ENCODE peak calls at places on chromosomes 11 and 22, in six cellular contexts. One of them, this sample, is unnamed. For H3K4me1 and H3K9me3, the result is how much of the 10 kb centered on the place peaks cover.

GRCh38 chr11:118318112-118319030 is 13.8 kb downstream of the CD3E start:
- DNase-seq in adrenal gland: no peak
- DNase-seq in transverse colon: no peak
- DNase-seq in GM23248: no peak
- DNase-seq in cardiac muscle cell: no peak
- DNase-seq in A549: no peak
- DNase-seq in this sample: no peak

GRCh38 chr22:24067587-24068376 is 56.7 kb downstream of the CABIN1 start:
- DNase-seq in GM23248: no peak
- DNase-seq in cardiac muscle cell: no peak
- DNase-seq in A549: no peak
- DNase-seq in transverse colon: peak
- DNase-seq in adrenal gland: no peak
- DNase-seq in this sample: no peak

GRCh38 chr22:33382427-33382826 is 324.2 kb upstream of the SYN3 start:
- DNase-seq in A549: peak
- DNase-seq in GM23248: no peak
- DNase-seq in adrenal gland: no peak
- DNase-seq in transverse colon: no peak
- DNase-seq in cardiac muscle cell: no peak
- DNase-seq in this sample: no peak

GRCh38 chr11:122874991-122875390 is 7.6 kb upstream of the JHY start:
- DNase-seq in GM23248: peak
- DNase-seq in A549: no peak
- DNase-seq in adrenal gland: no peak
- DNase-seq in transverse colon: no peak
- DNase-seq in cardiac muscle cell: no peak
- DNase-seq in this sample: no peak

GRCh38 chr11:96098511-96099241 is 174.8 kb upstream of the MTMR2 start:
- DNase-seq in GM23248: peak
- DNase-seq in adrenal gland: no peak
- DNase-seq in A549: no peak
- DNase-seq in transverse colon: no peak
- DNase-seq in cardiac muscle cell: peak
- DNase-seq in this sample: no peak

GRCh38 chr22:27405672-27406388 is 395.7 kb downstream of the MN1 start:
- DNase-seq in A549: peak
- DNase-seq in adrenal gland: peak
- DNase-seq in GM23248: peak
- DNase-seq in cardiac muscle cell: peak
- DNase-seq in transverse colon: peak
- DNase-seq in this sample: peak

GRCh38 chr11:115522302-115522701 is 18.1 kb upstream of the CADM1 start:
- DNase-seq in GM23248: no peak
- DNase-seq in transverse colon: no peak
- DNase-seq in A549: no peak
- DNase-seq in cardiac muscle cell: no peak
- DNase-seq in adrenal gland: no peak
- DNase-seq in this sample: no peak

GRCh38 chr11:93552874-93553273 is 9.7 kb upstream of the SMCO4 start:
- DNase-seq in transverse colon: no peak
- DNase-seq in adrenal gland: no peak
- DNase-seq in cardiac muscle cell: no peak
- DNase-seq in GM23248: no peak
- DNase-seq in A549: no peak
- DNase-seq in this sample: no peak

GRCh38 chr11:97703815-97704214 is 1314.0 kb downstream of the JRKL start:
- DNase-seq in cardiac muscle cell: peak
- DNase-seq in transverse colon: no peak
- DNase-seq in GM23248: no peak
- DNase-seq in adrenal gland: no peak
- DNase-seq in A549: no peak
- DNase-seq in this sample: no peak

GRCh38 chr11:65639623-65640482 is 2.0 kb downstream of the SIPA1 start:
- DNase-seq in cardiac muscle cell: no peak
- DNase-seq in adrenal gland: peak
- DNase-seq in A549: no peak
- DNase-seq in transverse colon: peak
- DNase-seq in GM23248: no peak
- DNase-seq in this sample: peak

GRCh38 chr11:2311456-2312201 is 9.8 kb downstream of the TSPAN32 start:
- DNase-seq in cardiac muscle cell: no peak
- DNase-seq in GM23248: no peak
- DNase-seq in A549: no peak
- DNase-seq in transverse colon: no peak
- DNase-seq in adrenal gland: no peak
- DNase-seq in this sample: no peak

GRCh38 chr22:46362221-46362933 is 26.9 kb downstream of the TRMU start:
- DNase-seq in adrenal gland: no peak
- DNase-seq in A549: no peak
- DNase-seq in cardiac muscle cell: peak
- DNase-seq in transverse colon: peak
- DNase-seq in GM23248: no peak
- DNase-seq in this sample: no peak

GRCh38 chr22:41966607-41967240 is 2.5 kb upstream of the SEPTIN3 start:
- DNase-seq in transverse colon: peak
- DNase-seq in adrenal gland: peak
- DNase-seq in A549: peak
- DNase-seq in GM23248: peak
- DNase-seq in cardiac muscle cell: peak
- DNase-seq in this sample: peak

GRCh38 chr22:41963453-41964105 is 5.7 kb upstream of the SEPTIN3 start:
- DNase-seq in cardiac muscle cell: peak
- DNase-seq in adrenal gland: no peak
- DNase-seq in A549: no peak
- DNase-seq in transverse colon: no peak
- DNase-seq in GM23248: no peak
- DNase-seq in this sample: no peak

GRCh38 chr22:41968601-41969000 is 642 bp upstream of the SEPTIN3 start:
- DNase-seq in A549: no peak
- DNase-seq in transverse colon: peak
- DNase-seq in adrenal gland: no peak
- DNase-seq in GM23248: no peak
- DNase-seq in cardiac muscle cell: peak
- DNase-seq in this sample: no peak

GRCh38 chr22:41966225-41966606 is 3.0 kb upstream of the SEPTIN3 start:
- DNase-seq in cardiac muscle cell: no peak
- DNase-seq in GM23248: no peak
- DNase-seq in A549: no peak
- DNase-seq in transverse colon: no peak
- DNase-seq in adrenal gland: no peak
- DNase-seq in this sample: no peak

GRCh38 chr22:41964106-41964494 is 5.1 kb upstream of the SEPTIN3 start:
- DNase-seq in A549: no peak
- DNase-seq in adrenal gland: no peak
- DNase-seq in cardiac muscle cell: no peak
- DNase-seq in transverse colon: no peak
- DNase-seq in GM23248: no peak
- DNase-seq in this sample: no peak
- H3K4me1 ChIP-seq in A549: under half
- H3K4me1 ChIP-seq in adrenal gland: under half
- H3K4me1 ChIP-seq in cardiac muscle cell: under half
- H3K4me1 ChIP-seq in transverse colon: under half
- H3K4me1 ChIP-seq in GM23248: under half
- H3K4me1 ChIP-seq in this sample: under half

GRCh38 chr11:86066033-86066432 is 2.9 kb downstream of the PICALM start:
- DNase-seq in A549: no peak
- DNase-seq in adrenal gland: no peak
- DNase-seq in GM23248: no peak
- DNase-seq in cardiac muscle cell: no peak
- DNase-seq in transverse colon: no peak
- DNase-seq in this sample: no peak
- H3K4me3 ChIP-seq in A549: peak
- H3K4me3 ChIP-seq in adrenal gland: no peak
- H3K4me3 ChIP-seq in GM23248: peak
- H3K4me3 ChIP-seq in cardiac muscle cell: peak
- H3K4me3 ChIP-seq in transverse colon: peak
- H3K4me3 ChIP-seq in this sample: peak

DNA sequence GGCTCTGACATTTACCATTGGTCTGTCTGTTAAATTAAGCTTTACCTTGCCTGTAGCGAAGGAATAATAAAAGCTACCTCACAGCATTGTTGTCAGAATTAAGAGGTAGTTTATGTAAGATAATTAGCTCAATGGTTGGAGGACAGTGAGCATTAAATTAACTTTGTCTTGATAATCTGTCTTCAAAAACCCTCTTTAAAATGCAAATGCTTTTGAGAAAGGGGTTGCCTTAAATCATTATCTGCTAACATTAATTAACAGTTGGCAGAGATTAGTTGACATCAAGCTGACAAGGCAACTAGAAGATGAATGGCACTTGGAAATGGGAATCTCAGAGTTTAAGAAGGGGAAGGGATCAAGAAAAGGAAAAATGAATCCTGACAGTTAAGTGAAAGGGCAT is 761.1 kb upstream of the ARHGAP42 start:
- DNase-seq in adrenal gland: no peak
- DNase-seq in A549: no peak
- DNase-seq in cardiac muscle cell: no peak
- DNase-seq in transverse colon: no peak
- DNase-seq in GM23248: no peak
- DNase-seq in this sample: no peak
- H3K9me3 ChIP-seq in adrenal gland: under half
- H3K9me3 ChIP-seq in A549: under half
- H3K9me3 ChIP-seq in cardiac muscle cell: under half
- H3K9me3 ChIP-seq in transverse colon: under half
- H3K9me3 ChIP-seq in GM23248: under half
- H3K9me3 ChIP-seq in this sample: under half

GRCh38 chr11:129644326-129644725 is 171.3 kb upstream of the TMEM45B start:
- DNase-seq in GM23248: no peak
- DNase-seq in A549: no peak
- DNase-seq in transverse colon: no peak
- DNase-seq in cardiac muscle cell: no peak
- DNase-seq in adrenal gland: no peak
- DNase-seq in this sample: no peak
- H3K4me1 ChIP-seq in GM23248: under half
- H3K4me1 ChIP-seq in A549: under half
- H3K4me1 ChIP-seq in transverse colon: under half
- H3K4me1 ChIP-seq in cardiac muscle cell: under half
- H3K4me1 ChIP-seq in adrenal gland: under half
- H3K4me1 ChIP-seq in this sample: under half

GRCh38 chr22:30289980-30290313 is 642 bp upstream of the CASTOR1 start:
- DNase-seq in A549: no peak
- DNase-seq in GM23248: no peak
- DNase-seq in cardiac muscle cell: no peak
- DNase-seq in transverse colon: no peak
- DNase-seq in adrenal gland: no peak
- DNase-seq in this sample: peak
- H3K4me3 ChIP-seq in A549: peak
- H3K4me3 ChIP-seq in GM23248: peak
- H3K4me3 ChIP-seq in cardiac muscle cell: peak
- H3K4me3 ChIP-seq in transverse colon: peak
- H3K4me3 ChIP-seq in adrenal gland: no peak
- H3K4me3 ChIP-seq in this sample: peak

GRCh38 chr22:49212002-49212401 is 615.7 kb downstream of the BRD1 start:
- DNase-seq in cardiac muscle cell: no peak
- DNase-seq in transverse colon: no peak
- DNase-seq in GM23248: no peak
- DNase-seq in A549: no peak
- DNase-seq in adrenal gland: no peak
- DNase-seq in this sample: no peak
- H3K9me3 ChIP-seq in cardiac muscle cell: under half
- H3K9me3 ChIP-seq in transverse colon: under half
- H3K9me3 ChIP-seq in GM23248: under half
- H3K9me3 ChIP-seq in A549: under half
- H3K9me3 ChIP-seq in adrenal gland: under half
- H3K9me3 ChIP-seq in this sample: under half

DNA sequence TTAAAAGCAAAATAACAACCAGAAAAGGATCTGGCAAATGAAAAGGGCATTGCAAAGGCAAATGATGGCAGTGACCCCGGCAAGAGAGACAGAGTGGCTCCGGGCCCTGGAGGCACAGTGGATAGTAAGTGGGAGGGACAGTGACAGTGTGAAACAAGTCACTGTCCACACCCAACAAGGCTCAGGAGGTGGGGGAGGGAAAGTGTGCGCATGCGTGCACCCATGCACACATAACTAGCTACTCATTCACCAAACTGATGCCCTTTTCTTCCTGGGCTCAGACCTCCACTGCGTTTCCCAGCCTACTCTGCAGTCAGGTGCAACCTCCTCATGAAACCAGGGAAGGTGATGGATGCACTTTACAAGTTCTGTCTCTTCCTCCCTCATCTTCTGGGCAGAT is 108.4 kb downstream of the SHANK2 start:
- DNase-seq in A549: no peak
- DNase-seq in cardiac muscle cell: no peak
- DNase-seq in adrenal gland: no peak
- DNase-seq in GM23248: no peak
- DNase-seq in transverse colon: no peak
- DNase-seq in this sample: no peak
- H3K4me1 ChIP-seq in A549: under half
- H3K4me1 ChIP-seq in cardiac muscle cell: under half
- H3K4me1 ChIP-seq in adrenal gland: under half
- H3K4me1 ChIP-seq in GM23248: under half
- H3K4me1 ChIP-seq in transverse colon: under half
- H3K4me1 ChIP-seq in this sample: under half

This sample was measured in CD4-positive, CD25-positive, alpha-beta regulatory T cell.